ENCODE peak calls at places on chromosomes 13 and 19, in four cellular contexts. K, P, S and O are unnamed samples.
A peak's percentile ranks its signal among the peaks of the same experiment; 100 is the strongest.

GRCh38 chr13:100738176-100738855 is 63.7 kb upstream of the TMTC4 start:
- DNase-seq in K (no peak), P (no peak), S (no peak), O (no peak)

GRCh38 chr13:26914624-26915023 is 154.0 kb upstream of the GPR12 start:
- DNase-seq in K (no peak), P (peak; percentile 6), S (no peak), O (peak; percentile 31)

GRCh38 chr19:45115809-45116615 is 23.0 kb downstream of the PPP1R37 start:
- DNase-seq in K (no peak), P (no peak), S (no peak), O (no peak)

GRCh38 chr13:110499621-110500281 is 61.8 kb downstream of the RAB20 start:
- DNase-seq in K (no peak), P (no peak), S (no peak), O (no peak)

GRCh38 chr19:13036366-13036976 is 41.2 kb downstream of the NFIX start:
- DNase-seq in K (peak; percentile 57), P (peak; percentile 76), S (no peak), O (no peak)

GRCh38 chr13:96994030-96994848 is at the start of gene OXGR1:
- DNase-seq in K (no peak), P (no peak), S (no peak), O (no peak)

GRCh38 chr19:47778954-47779351 is 450 bp downstream of the SELENOW start:
- DNase-seq in K (peak; percentile 52), P (peak; percentile 22), S (no peak), O (peak; percentile 27)

GRCh38 chr19:45385392-45386221 is 15.2 kb upstream of the ERCC2 start:
- DNase-seq in K (no peak), P (no peak), S (no peak), O (no peak)

GRCh38 chr19:13986348-13986904 is 19.7 kb downstream of the RFX1 start:
- DNase-seq in K (peak; percentile 92), P (peak; percentile 77), S (peak; percentile 95), O (peak; percentile 99)

GRCh38 chr19:7738023-7738422 is 6.1 kb upstream of the CLEC4G start:
- DNase-seq in K (no peak), P (no peak), S (no peak), O (no peak)

GRCh38 chr19:15177269-15178116 is 23.3 kb downstream of the NOTCH3 start:
- DNase-seq in K (peak; percentile 82), P (peak; percentile 75), S (peak; percentile 87), O (peak; percentile 88)

GRCh38 chr13:60182907-60183306 is 19.2 kb upstream of the DIAPH3 start:
- DNase-seq in K (no peak), P (no peak), S (no peak), O (no peak)

GRCh38 chr19:20247016-20247683 is 80.1 kb downstream of the ZNF486 start:
- DNase-seq in K (peak; percentile 61), P (peak; percentile 3), S (peak; percentile 21), O (peak; percentile 46)